ENCODE peak calls at places on chromosomes 3 and 15, in seven cellular contexts. Y, A, F, V, E, C and M are unnamed samples. For H4K20me1 and H3K4me1, the result is how much of the 10 kb centered on the place peaks cover.

GRCh38 chr3:25581823-25582222 is 82.9 kb downstream of the TOP2B start:
- DNase-seq in Y (no peak), A (no peak), F (no peak), V (no peak), E (no peak), C (no peak), M (no peak)

GRCh38 chr3:120177151-120177550 is 82.9 kb upstream of the GSK3B start:
- DNase-seq in Y (peak), A (peak), F (peak), V (peak), E (peak), C (no peak), M (peak)

GRCh38 chr3:125160911-125161371 is 51.6 kb downstream of the SLC12A8 start:
- DNase-seq in Y (no peak), A (no peak), F (no peak), V (peak), E (no peak), C (no peak), M (peak)

GRCh38 chr3:72341943-72342342 is 506.3 kb downstream of the SHQ1 start:
- DNase-seq in Y (no peak), A (no peak), F (no peak), V (no peak), E (no peak), C (no peak), M (no peak)

GRCh38 chr3:102059145-102059943 is 210.0 kb downstream of the NFKBIZ start:
- DNase-seq in Y (no peak), A (no peak), F (no peak), V (no peak), E (no peak), C (no peak), M (no peak)

GRCh38 chr3:182959474-182960350 is 20.6 kb downstream of the DCUN1D1 start:
- DNase-seq in Y (no peak), A (no peak), F (no peak), V (peak), E (no peak), C (peak), M (peak)

GRCh38 chr3:20999661-21000060 is 751.3 kb downstream of the ZNF385D start:
- DNase-seq in Y (no peak), A (no peak), F (peak), V (no peak), E (peak), C (no peak), M (no peak)

GRCh38 chr3:129052675-129053074 is 7.9 kb upstream of the GP9 start:
- DNase-seq in Y (no peak), A (no peak), F (no peak), V (peak), E (no peak), C (no peak), M (peak)

GRCh38 chr3:148366743-148367410 is 330.8 kb upstream of the AGTR1 start:
- DNase-seq in Y (no peak), A (peak), F (peak), V (no peak), E (no peak), C (no peak), M (no peak)

GRCh38 chr3:123871946-123872345 is 12.2 kb downstream of the MYLK start:
- DNase-seq in Y (no peak), A (no peak), F (peak), V (peak), E (peak), C (peak), M (no peak)

GRCh38 chr3:127920738-127921137 is 5.7 kb downstream of the KBTBD12 start:
- DNase-seq in Y (no peak), A (no peak), F (no peak), V (no peak), E (no peak), C (no peak), M (no peak)

GRCh38 chr3:195895900-195896360 is 12.4 kb downstream of the TNK2 start:
- DNase-seq in Y (no peak), A (peak), F (peak), V (peak), E (peak), C (peak), M (peak)

GRCh38 chr3:41338276-41338675 is 139.0 kb downstream of the CTNNB1 start:
- DNase-seq in Y (no peak), A (no peak), F (peak), V (no peak), E (no peak), C (no peak), M (no peak)

GRCh38 chr15:70192041-70192440 is 94.3 kb upstream of the TLE3 start:
- DNase-seq in Y (no peak), A (no peak), F (no peak), V (no peak), E (no peak), C (no peak), M (no peak)

GRCh38 chr3:16849795-16850194 is 35.0 kb upstream of the PLCL2 start:
- DNase-seq in Y (no peak), A (no peak), F (no peak), V (peak), E (no peak), C (no peak), M (peak)

GRCh38 chr3:14177580-14178246 is 688 bp downstream of the XPC start:
- DNase-seq in Y (no peak), A (no peak), F (no peak), V (no peak), E (no peak), C (no peak), M (no peak)

GRCh38 chr3:18426597-18426996 is 1.5 kb upstream of the SATB1 start:
- DNase-seq in Y (no peak), A (no peak), F (no peak), V (no peak), E (no peak), C (no peak), M (no peak)

GRCh38 chr3:27325419-27325818 is 43.8 kb downstream of the NEK10 start:
- DNase-seq in Y (no peak), A (peak), F (no peak), V (no peak), E (no peak), C (no peak), M (no peak)

GRCh38 chr15:73914145-73914544 is 12.1 kb upstream of the LOXL1 start:
- DNase-seq in Y (no peak), A (no peak), F (no peak), V (no peak), E (no peak), C (no peak), M (no peak)

GRCh38 chr3:160163259-160163878 is 61.9 kb upstream of the C3orf80 start:
- DNase-seq in Y (no peak), A (no peak), F (peak), V (peak), E (no peak), C (no peak), M (no peak)

GRCh38 chr3:81302045-81302444 is 459.4 kb downstream of the GBE1 start:
- DNase-seq in Y (peak), A (peak), F (peak), V (peak), E (peak), C (peak), M (peak)

GRCh38 chr3:135760581-135760980 is 204.9 kb upstream of the PPP2R3A start:
- DNase-seq in Y (no peak), A (no peak), F (no peak), V (no peak), E (no peak), C (no peak), M (no peak)

GRCh38 chr15:67806539-67806935 is 18.8 kb upstream of the SKOR1 start:
- DNase-seq in Y (peak), A (no peak), F (no peak), V (no peak), E (no peak), C (no peak), M (no peak)

GRCh38 chr3:48664929-48665328 is 2.2 kb upstream of the CELSR3 start:
- DNase-seq in Y (no peak), A (peak), F (no peak), V (no peak), E (no peak), C (no peak), M (peak)

GRCh38 chr15:43911235-43911661 is 84.4 kb downstream of the WDR76 start:
- DNase-seq in Y (no peak), A (no peak), F (peak), V (peak), E (peak), C (no peak), M (peak)

GRCh38 chr15:92970656-92971055 is 70.5 kb downstream of the CHD2 start:
- DNase-seq in Y (no peak), A (no peak), F (no peak), V (no peak), E (no peak), C (no peak), M (no peak)

GRCh38 chr15:92979011-92979701 is 79.0 kb downstream of the CHD2 start:
- DNase-seq in Y (no peak), A (no peak), F (peak), V (no peak), E (no peak), C (no peak), M (peak)

GRCh38 chr15:92971081-92971480 is 71.0 kb downstream of the CHD2 start:
- DNase-seq in Y (no peak), A (no peak), F (no peak), V (no peak), E (no peak), C (no peak), M (peak)

GRCh38 chr15:92968926-92969664 is 69.0 kb downstream of the CHD2 start:
- DNase-seq in Y (no peak), A (no peak), F (no peak), V (peak), E (no peak), C (no peak), M (peak)

GRCh38 chr15:92974183-92974915 is 74.2 kb downstream of the CHD2 start:
- DNase-seq in Y (no peak), A (no peak), F (no peak), V (no peak), E (no peak), C (no peak), M (no peak)
- H4K20me1 ChIP-seq in Y (under half), A (under half), F (under half), V (under half), E (under half), C (under half), M (under half)

GRCh38 chr3:141410408-141410807 is 42.1 kb downstream of the ZBTB38 start:
- DNase-seq in Y (no peak), A (no peak), F (no peak), V (no peak), E (no peak), C (no peak), M (no peak)
- H3K4me1 ChIP-seq in Y (under half), A (under half), F (half or more), V (half or more), E (half or more), C (under half), M (half or more)

GRCh38 chr3:54073386-54073785 is 49.0 kb upstream of the CACNA2D3 start:
- DNase-seq in Y (no peak), A (no peak), F (no peak), V (no peak), E (no peak), C (no peak), M (no peak)

GRCh38 chr3:54079729-54080128 is 42.6 kb upstream of the CACNA2D3 start:
- DNase-seq in Y (peak), A (peak), F (no peak), V (no peak), E (no peak), C (no peak), M (no peak)

GRCh38 chr3:54083901-54084300 is 38.5 kb upstream of the CACNA2D3 start:
- DNase-seq in Y (no peak), A (no peak), F (no peak), V (no peak), E (no peak), C (no peak), M (no peak)

GRCh38 chr3:54079314-54079713 is 43.0 kb upstream of the CACNA2D3 start:
- DNase-seq in Y (peak), A (peak), F (no peak), V (no peak), E (no peak), C (no peak), M (no peak)
- H4K20me1 ChIP-seq in Y (under half), A (under half), F (under half), V (under half), E (under half), C (under half), M (under half)

GRCh38 chr3:69785769-69786311 is 46.6 kb downstream of the MITF start:
- DNase-seq in Y (no peak), A (peak), F (no peak), V (no peak), E (no peak), C (no peak), M (no peak)
- H3K4me1 ChIP-seq in Y (under half), A (under half), F (under half), V (under half), E (under half), C (under half), M (under half)

DNA sequence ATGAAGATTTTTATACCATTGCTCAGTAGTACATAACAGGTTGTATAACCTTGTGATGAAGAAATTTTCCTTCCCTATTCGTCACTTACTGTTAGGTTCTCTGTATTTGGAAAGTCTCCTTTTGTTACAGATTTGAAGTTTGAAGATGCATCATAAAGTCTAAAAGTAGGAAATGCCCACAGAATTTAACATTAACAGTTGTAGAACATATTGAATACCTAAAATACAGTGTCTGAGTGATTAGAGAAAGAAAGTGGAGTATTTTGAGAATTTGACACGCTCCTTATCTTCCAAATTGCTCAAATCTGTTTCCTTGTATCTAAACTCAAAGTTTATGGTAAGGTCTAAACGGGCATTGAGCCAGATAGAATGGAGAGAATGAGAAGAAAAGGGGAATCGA is 111.3 kb downstream of the MBNL1 start:
- DNase-seq in Y (no peak), A (no peak), F (no peak), V (no peak), E (no peak), C (peak), M (no peak)
- H4K20me1 ChIP-seq in Y (under half), A (under half), F (under half), V (under half), E (under half), C (under half), M (under half)

GRCh38 chr3:152377184-152377570 is 108.4 kb downstream of the MBNL1 start:
- DNase-seq in Y (no peak), A (no peak), F (no peak), V (no peak), E (no peak), C (no peak), M (no peak)

GRCh38 chr3:152381881-152382295 is 113.2 kb downstream of the MBNL1 start:
- DNase-seq in Y (no peak), A (no peak), F (no peak), V (no peak), E (no peak), C (no peak), M (no peak)

GRCh38 chr3:152376351-152377183 is 107.8 kb downstream of the MBNL1 start:
- DNase-seq in Y (no peak), A (no peak), F (peak), V (peak), E (no peak), C (no peak), M (peak)

GRCh38 chr3:152382312-152383135 is 113.8 kb downstream of the MBNL1 start:
- DNase-seq in Y (no peak), A (no peak), F (no peak), V (peak), E (no peak), C (no peak), M (no peak)

GRCh38 chr3:152379415-152380042 is 110.8 kb downstream of the MBNL1 start:
- DNase-seq in Y (no peak), A (no peak), F (no peak), V (peak), E (no peak), C (no peak), M (peak)
- H3K4me1 ChIP-seq in Y (under half), A (under half), F (under half), V (half or more), E (under half), C (under half), M (half or more)

GRCh38 chr3:152295344-152295743 is 26.6 kb downstream of the MBNL1 start:
- DNase-seq in Y (no peak), A (no peak), F (no peak), V (no peak), E (no peak), C (no peak), M (no peak)

GRCh38 chr3:152296382-152296781 is 27.7 kb downstream of the MBNL1 start:
- DNase-seq in Y (no peak), A (no peak), F (no peak), V (no peak), E (no peak), C (no peak), M (no peak)

GRCh38 chr3:152293607-152294006 is 24.9 kb downstream of the MBNL1 start:
- DNase-seq in Y (no peak), A (no peak), F (no peak), V (no peak), E (no peak), C (no peak), M (no peak)

GRCh38 chr3:152296990-152297389 is 28.3 kb downstream of the MBNL1 start:
- DNase-seq in Y (no peak), A (no peak), F (no peak), V (no peak), E (no peak), C (no peak), M (no peak)

GRCh38 chr3:152295834-152296233 is 27.1 kb downstream of the MBNL1 start:
- DNase-seq in Y (no peak), A (no peak), F (no peak), V (no peak), E (no peak), C (no peak), M (no peak)
- H4K20me1 ChIP-seq in Y (under half), A (under half), F (under half), V (under half), E (under half), C (under half), M (under half)

GRCh38 chr15:84834227-84834955 is 17.2 kb downstream of the ALPK3 start:
- DNase-seq in Y (no peak), A (no peak), F (no peak), V (no peak), E (no peak), C (peak), M (no peak)
- H3K4me1 ChIP-seq in Y (under half), A (under half), F (under half), V (under half), E (under half), C (under half), M (under half)